ENCODE peak calls at places on chromosomes 13 and 19, in seven cellular contexts. One of them, this sample, is unnamed.

GRCh38 chr13:34412817-34413365 is 529.2 kb upstream of the NBEA start:
- DNase-seq in fibroblast of mammary gland: peak; percentile 8
- DNase-seq in IMR-90: no peak
- DNase-seq in CD4-positive, CD25-positive, alpha-beta regulatory T cell: no peak
- DNase-seq in CD4-positive, alpha-beta memory T cell: no peak
- DNase-seq in GM23338: no peak
- DNase-seq in bronchial epithelial cell: peak; percentile 74
- DNase-seq in this sample: no peak

GRCh38 chr19:42129399-42130253 is 2.6 kb downstream of the POU2F2 start:
- DNase-seq in CD4-positive, alpha-beta memory T cell: no peak
- DNase-seq in CD4-positive, CD25-positive, alpha-beta regulatory T cell: no peak
- DNase-seq in fibroblast of mammary gland: peak; percentile 66
- DNase-seq in bronchial epithelial cell: peak; percentile 95
- DNase-seq in IMR-90: peak; percentile 33
- DNase-seq in GM23338: no peak
- DNase-seq in this sample: no peak

GRCh38 chr19:47428177-47428894 is 9.0 kb upstream of the MEIS3 start:
- DNase-seq in CD4-positive, CD25-positive, alpha-beta regulatory T cell: peak; percentile 82
- DNase-seq in IMR-90: peak; percentile 98
- DNase-seq in CD4-positive, alpha-beta memory T cell: peak; percentile 96
- DNase-seq in fibroblast of mammary gland: peak; percentile 96
- DNase-seq in GM23338: peak; percentile 100
- DNase-seq in bronchial epithelial cell: peak; percentile 99
- DNase-seq in this sample: peak; percentile 90

GRCh38 chr13:92768592-92768991 is 458.0 kb upstream of the GPC6 start:
- DNase-seq in bronchial epithelial cell: no peak
- DNase-seq in CD4-positive, alpha-beta memory T cell: no peak
- DNase-seq in IMR-90: no peak
- DNase-seq in CD4-positive, CD25-positive, alpha-beta regulatory T cell: no peak
- DNase-seq in fibroblast of mammary gland: no peak
- DNase-seq in GM23338: no peak
- DNase-seq in this sample: no peak

GRCh38 chr13:45370922-45371406 is 30.0 kb upstream of the TPT1 start:
- DNase-seq in CD4-positive, CD25-positive, alpha-beta regulatory T cell: peak; percentile 27
- DNase-seq in IMR-90: peak; percentile 84
- DNase-seq in CD4-positive, alpha-beta memory T cell: no peak
- DNase-seq in fibroblast of mammary gland: peak; percentile 75
- DNase-seq in bronchial epithelial cell: no peak
- DNase-seq in GM23338: peak; percentile 93
- DNase-seq in this sample: peak; percentile 43

GRCh38 chr13:98143601-98144500 is 957 bp downstream of the FARP1 start:
- DNase-seq in fibroblast of mammary gland: peak; percentile 62
- DNase-seq in bronchial epithelial cell: no peak
- DNase-seq in IMR-90: peak; percentile 44
- DNase-seq in CD4-positive, CD25-positive, alpha-beta regulatory T cell: no peak
- DNase-seq in GM23338: peak; percentile 53
- DNase-seq in CD4-positive, alpha-beta memory T cell: no peak
- DNase-seq in this sample: no peak

GRCh38 chr19:28642787-28643186 is 570.2 kb downstream of the UQCRFS1 start:
- DNase-seq in IMR-90: no peak
- DNase-seq in GM23338: no peak
- DNase-seq in bronchial epithelial cell: no peak
- DNase-seq in CD4-positive, CD25-positive, alpha-beta regulatory T cell: no peak
- DNase-seq in CD4-positive, alpha-beta memory T cell: no peak
- DNase-seq in fibroblast of mammary gland: no peak
- DNase-seq in this sample: no peak

GRCh38 chr19:35879770-35880317 is 11.5 kb downstream of the APLP1 start:
- DNase-seq in GM23338: peak; percentile 99
- DNase-seq in fibroblast of mammary gland: peak; percentile 89
- DNase-seq in bronchial epithelial cell: peak; percentile 76
- DNase-seq in CD4-positive, CD25-positive, alpha-beta regulatory T cell: peak; percentile 58
- DNase-seq in IMR-90: peak; percentile 89
- DNase-seq in CD4-positive, alpha-beta memory T cell: peak; percentile 71
- DNase-seq in this sample: no peak

GRCh38 chr13:19179916-19180315 is 1.7 kb downstream of the TUBA3C start:
- DNase-seq in CD4-positive, CD25-positive, alpha-beta regulatory T cell: no peak
- DNase-seq in bronchial epithelial cell: no peak
- DNase-seq in IMR-90: no peak
- DNase-seq in fibroblast of mammary gland: no peak
- DNase-seq in CD4-positive, alpha-beta memory T cell: no peak
- DNase-seq in GM23338: no peak
- DNase-seq in this sample: no peak

GRCh38 chr13:51330741-51331140 is 8.8 kb upstream of the SERPINE3 start:
- DNase-seq in bronchial epithelial cell: no peak
- DNase-seq in CD4-positive, alpha-beta memory T cell: no peak
- DNase-seq in IMR-90: no peak
- DNase-seq in CD4-positive, CD25-positive, alpha-beta regulatory T cell: no peak
- DNase-seq in GM23338: no peak
- DNase-seq in fibroblast of mammary gland: peak; percentile 49
- DNase-seq in this sample: peak; percentile 79

GRCh38 chr19:35130761-35131720 is 3.8 kb downstream of the LGI4 start:
- DNase-seq in IMR-90: no peak
- DNase-seq in CD4-positive, CD25-positive, alpha-beta regulatory T cell: no peak
- DNase-seq in bronchial epithelial cell: no peak
- DNase-seq in fibroblast of mammary gland: peak; percentile 30
- DNase-seq in CD4-positive, alpha-beta memory T cell: peak; percentile 30
- DNase-seq in GM23338: no peak
- DNase-seq in this sample: no peak

GRCh38 chr19:49502866-49503581 is 6.8 kb downstream of the RPS11 start:
- DNase-seq in CD4-positive, CD25-positive, alpha-beta regulatory T cell: peak; percentile 23
- DNase-seq in GM23338: peak; percentile 58
- DNase-seq in bronchial epithelial cell: peak; percentile 59
- DNase-seq in CD4-positive, alpha-beta memory T cell: peak; percentile 65
- DNase-seq in IMR-90: peak; percentile 81
- DNase-seq in fibroblast of mammary gland: peak; percentile 83
- DNase-seq in this sample: peak; percentile 66

GRCh38 chr19:33740811-33741396 is 55.8 kb upstream of the KCTD15 start:
- DNase-seq in CD4-positive, alpha-beta memory T cell: no peak
- DNase-seq in bronchial epithelial cell: peak; percentile 5
- DNase-seq in GM23338: peak; percentile 92
- DNase-seq in IMR-90: peak; percentile 38
- DNase-seq in fibroblast of mammary gland: peak; percentile 25
- DNase-seq in CD4-positive, CD25-positive, alpha-beta regulatory T cell: no peak
- DNase-seq in this sample: peak; percentile 5

GRCh38 chr19:14553939-14554243 is 18.0 kb downstream of the NDUFB7 start:
- DNase-seq in CD4-positive, alpha-beta memory T cell: no peak
- DNase-seq in IMR-90: no peak
- DNase-seq in fibroblast of mammary gland: no peak
- DNase-seq in CD4-positive, CD25-positive, alpha-beta regulatory T cell: no peak
- DNase-seq in bronchial epithelial cell: no peak
- DNase-seq in GM23338: no peak
- DNase-seq in this sample: no peak

GRCh38 chr13:39895254-39895653 is 239.8 kb downstream of the COG6 start:
- DNase-seq in IMR-90: no peak
- DNase-seq in GM23338: no peak
- DNase-seq in CD4-positive, alpha-beta memory T cell: no peak
- DNase-seq in fibroblast of mammary gland: no peak
- DNase-seq in bronchial epithelial cell: no peak
- DNase-seq in CD4-positive, CD25-positive, alpha-beta regulatory T cell: no peak
- DNase-seq in this sample: no peak

GRCh38 chr13:112244495-112245177 is 131.5 kb upstream of the SPACA7 start:
- DNase-seq in GM23338: no peak
- DNase-seq in IMR-90: no peak
- DNase-seq in CD4-positive, alpha-beta memory T cell: no peak
- DNase-seq in bronchial epithelial cell: no peak
- DNase-seq in fibroblast of mammary gland: no peak
- DNase-seq in CD4-positive, CD25-positive, alpha-beta regulatory T cell: no peak
- DNase-seq in this sample: no peak

GRCh38 chr13:99124695-99125334 is 75.8 kb upstream of the UBAC2 start:
- DNase-seq in CD4-positive, CD25-positive, alpha-beta regulatory T cell: no peak
- DNase-seq in CD4-positive, alpha-beta memory T cell: peak; percentile 36
- DNase-seq in fibroblast of mammary gland: peak; percentile 64
- DNase-seq in IMR-90: peak; percentile 45
- DNase-seq in bronchial epithelial cell: peak; percentile 90
- DNase-seq in GM23338: no peak
- DNase-seq in this sample: no peak

GRCh38 chr13:39259371-39259770 is 221.1 kb downstream of the NHLRC3 start:
- DNase-seq in CD4-positive, alpha-beta memory T cell: no peak
- DNase-seq in CD4-positive, CD25-positive, alpha-beta regulatory T cell: no peak
- DNase-seq in bronchial epithelial cell: no peak
- DNase-seq in GM23338: no peak
- DNase-seq in IMR-90: no peak
- DNase-seq in fibroblast of mammary gland: no peak
- DNase-seq in this sample: no peak

GRCh38 chr13:114144606-114145244 is 12.3 kb upstream of the RASA3 start:
- DNase-seq in CD4-positive, alpha-beta memory T cell: no peak
- DNase-seq in bronchial epithelial cell: no peak
- DNase-seq in fibroblast of mammary gland: no peak
- DNase-seq in GM23338: no peak
- DNase-seq in IMR-90: no peak
- DNase-seq in CD4-positive, CD25-positive, alpha-beta regulatory T cell: no peak
- DNase-seq in this sample: no peak

GRCh38 chr19:38870612-38871011 is 7.5 kb downstream of the RINL start:
- DNase-seq in IMR-90: no peak
- DNase-seq in fibroblast of mammary gland: no peak
- DNase-seq in GM23338: no peak
- DNase-seq in CD4-positive, alpha-beta memory T cell: no peak
- DNase-seq in bronchial epithelial cell: no peak
- DNase-seq in CD4-positive, CD25-positive, alpha-beta regulatory T cell: no peak
- DNase-seq in this sample: no peak
- H3K4me3 ChIP-seq in IMR-90: no peak overlapping the region
- H3K4me3 ChIP-seq in fibroblast of mammary gland: no peak overlapping the region
- H3K4me3 ChIP-seq in GM23338: peak overlapping the region; percentile 81
- H3K4me3 ChIP-seq in CD4-positive, alpha-beta memory T cell: peak overlapping the region; percentile 60
- H3K4me3 ChIP-seq in bronchial epithelial cell: no peak overlapping the region
- H3K4me3 ChIP-seq in CD4-positive, CD25-positive, alpha-beta regulatory T cell: peak overlapping the region; percentile 53
- H3K4me3 ChIP-seq in this sample: no peak overlapping the region

GRCh38 chr19:45938733-45939319 is 24.2 kb upstream of the NANOS2 start:
- DNase-seq in fibroblast of mammary gland: no peak
- DNase-seq in bronchial epithelial cell: no peak
- DNase-seq in CD4-positive, CD25-positive, alpha-beta regulatory T cell: no peak
- DNase-seq in GM23338: no peak
- DNase-seq in IMR-90: no peak
- DNase-seq in CD4-positive, alpha-beta memory T cell: no peak
- DNase-seq in this sample: no peak

GRCh38 chr19:45935267-45935666 is 20.7 kb upstream of the NANOS2 start:
- DNase-seq in GM23338: peak; percentile 55
- DNase-seq in fibroblast of mammary gland: no peak
- DNase-seq in CD4-positive, alpha-beta memory T cell: no peak
- DNase-seq in bronchial epithelial cell: no peak
- DNase-seq in CD4-positive, CD25-positive, alpha-beta regulatory T cell: no peak
- DNase-seq in IMR-90: no peak
- DNase-seq in this sample: no peak

GRCh38 chr19:45939792-45940514 is 25.4 kb upstream of the NANOS2 start:
- DNase-seq in CD4-positive, CD25-positive, alpha-beta regulatory T cell: no peak
- DNase-seq in CD4-positive, alpha-beta memory T cell: no peak
- DNase-seq in bronchial epithelial cell: no peak
- DNase-seq in GM23338: peak; percentile 72
- DNase-seq in fibroblast of mammary gland: no peak
- DNase-seq in IMR-90: no peak
- DNase-seq in this sample: no peak

GRCh38 chr19:45934551-45935230 is 20.1 kb upstream of the NANOS2 start:
- DNase-seq in bronchial epithelial cell: no peak
- DNase-seq in IMR-90: no peak
- DNase-seq in CD4-positive, CD25-positive, alpha-beta regulatory T cell: no peak
- DNase-seq in fibroblast of mammary gland: no peak
- DNase-seq in GM23338: peak; percentile 36
- DNase-seq in CD4-positive, alpha-beta memory T cell: no peak
- DNase-seq in this sample: no peak

DNA sequence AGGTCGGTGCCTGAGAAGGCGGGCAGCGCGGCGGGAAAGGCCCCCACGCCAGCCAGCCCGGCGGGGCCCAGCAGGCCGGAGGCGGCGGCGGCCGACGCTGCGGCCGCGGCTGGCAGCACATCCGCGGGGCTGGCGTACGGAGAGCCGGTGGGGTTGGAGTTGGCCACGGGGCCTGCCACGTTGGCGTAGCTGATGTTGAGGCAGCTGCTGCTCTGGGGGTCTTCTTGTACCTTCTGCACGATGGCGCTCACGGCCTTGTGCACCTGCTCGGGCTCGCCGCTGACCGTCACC is 25.9 kb upstream of the NANOS2 start:
- DNase-seq in CD4-positive, CD25-positive, alpha-beta regulatory T cell: no peak
- DNase-seq in CD4-positive, alpha-beta memory T cell: no peak
- DNase-seq in GM23338: no peak
- DNase-seq in bronchial epithelial cell: no peak
- DNase-seq in fibroblast of mammary gland: no peak
- DNase-seq in IMR-90: no peak
- DNase-seq in this sample: no peak
- H3K4me3 ChIP-seq in CD4-positive, CD25-positive, alpha-beta regulatory T cell: no peak overlapping the region
- H3K4me3 ChIP-seq in CD4-positive, alpha-beta memory T cell: no peak overlapping the region
- H3K4me3 ChIP-seq in GM23338: peak overlapping the region; percentile 46
- H3K4me3 ChIP-seq in bronchial epithelial cell: no peak overlapping the region
- H3K4me3 ChIP-seq in fibroblast of mammary gland: no peak overlapping the region
- H3K4me3 ChIP-seq in IMR-90: no peak overlapping the region
- H3K4me3 ChIP-seq in this sample: no peak overlapping the region

GRCh38 chr19:10625762-10626138 is 397 bp downstream of the SLC44A2 start:
- DNase-seq in CD4-positive, CD25-positive, alpha-beta regulatory T cell: no peak
- DNase-seq in GM23338: peak; percentile 30
- DNase-seq in IMR-90: no peak
- DNase-seq in bronchial epithelial cell: no peak
- DNase-seq in CD4-positive, alpha-beta memory T cell: no peak
- DNase-seq in fibroblast of mammary gland: no peak
- DNase-seq in this sample: no peak
- H3K4me3 ChIP-seq in CD4-positive, CD25-positive, alpha-beta regulatory T cell: no peak overlapping the region
- H3K4me3 ChIP-seq in GM23338: peak overlapping the region; percentile 87
- H3K4me3 ChIP-seq in IMR-90: peak overlapping the region; percentile 53
- H3K4me3 ChIP-seq in bronchial epithelial cell: peak overlapping the region; percentile 94
- H3K4me3 ChIP-seq in CD4-positive, alpha-beta memory T cell: no peak overlapping the region
- H3K4me3 ChIP-seq in fibroblast of mammary gland: peak overlapping the region; percentile 54
- H3K4me3 ChIP-seq in this sample: peak overlapping the region; percentile 64

GRCh38 chr19:10230155-10230903 is 802 bp downstream of the S1PR2 start:
- DNase-seq in CD4-positive, alpha-beta memory T cell: peak; percentile 88
- DNase-seq in bronchial epithelial cell: no peak
- DNase-seq in IMR-90: peak; percentile 58
- DNase-seq in fibroblast of mammary gland: no peak
- DNase-seq in GM23338: peak; percentile 87
- DNase-seq in CD4-positive, CD25-positive, alpha-beta regulatory T cell: peak; percentile 73
- DNase-seq in this sample: no peak

GRCh38 chr19:10230904-10231623 is at the start of gene S1PR2:
- DNase-seq in IMR-90: peak; percentile 75
- DNase-seq in CD4-positive, CD25-positive, alpha-beta regulatory T cell: peak; percentile 74
- DNase-seq in CD4-positive, alpha-beta memory T cell: peak; percentile 86
- DNase-seq in GM23338: peak; percentile 91
- DNase-seq in fibroblast of mammary gland: peak; percentile 67
- DNase-seq in bronchial epithelial cell: no peak
- DNase-seq in this sample: no peak

GRCh38 chr19:10233946-10234345 is 2.8 kb upstream of the S1PR2 start:
- DNase-seq in fibroblast of mammary gland: no peak
- DNase-seq in CD4-positive, alpha-beta memory T cell: no peak
- DNase-seq in bronchial epithelial cell: no peak
- DNase-seq in CD4-positive, CD25-positive, alpha-beta regulatory T cell: no peak
- DNase-seq in GM23338: no peak
- DNase-seq in IMR-90: no peak
- DNase-seq in this sample: no peak

GRCh38 chr19:10228925-10229324 is 2.2 kb downstream of the S1PR2 start:
- DNase-seq in CD4-positive, CD25-positive, alpha-beta regulatory T cell: peak; percentile 20
- DNase-seq in GM23338: peak; percentile 87
- DNase-seq in bronchial epithelial cell: peak; percentile 25
- DNase-seq in IMR-90: peak; percentile 41
- DNase-seq in CD4-positive, alpha-beta memory T cell: no peak
- DNase-seq in fibroblast of mammary gland: peak; percentile 71
- DNase-seq in this sample: no peak

GRCh38 chr19:10231624-10232228 is 595 bp upstream of the S1PR2 start:
- DNase-seq in CD4-positive, CD25-positive, alpha-beta regulatory T cell: no peak
- DNase-seq in bronchial epithelial cell: no peak
- DNase-seq in GM23338: no peak
- DNase-seq in IMR-90: no peak
- DNase-seq in fibroblast of mammary gland: no peak
- DNase-seq in CD4-positive, alpha-beta memory T cell: no peak
- DNase-seq in this sample: no peak
- H3K4me3 ChIP-seq in CD4-positive, CD25-positive, alpha-beta regulatory T cell: peak overlapping the region; percentile 50
- H3K4me3 ChIP-seq in bronchial epithelial cell: peak overlapping the region; percentile 79
- H3K4me3 ChIP-seq in GM23338: peak overlapping the region; percentile 88
- H3K4me3 ChIP-seq in IMR-90: peak overlapping the region; percentile 87
- H3K4me3 ChIP-seq in fibroblast of mammary gland: peak overlapping the region; percentile 82
- H3K4me3 ChIP-seq in CD4-positive, alpha-beta memory T cell: peak overlapping the region; percentile 77
- H3K4me3 ChIP-seq in this sample: peak overlapping the region; percentile 59